ENCODE peak calls at places on chromosomes 11 and 22, in four cellular contexts. V is anterior cingulate cortex; I is CD8-positive, alpha-beta memory T cell; N is Peyer's patch. S is an unnamed sample.

GRCh38 chr22:45312856-45313255 is 3.1 kb downstream of the FAM118A start:
- DNase-seq in I (no peak), N (no peak), V (no peak), S (no peak)

GRCh38 chr11:126359431-126360048 is 4.1 kb downstream of the ST3GAL4 start:
- DNase-seq in V (peak), I (peak), N (peak), S (no peak)

GRCh38 chr11:109606256-109606655 is 184.3 kb downstream of the C11orf87 start:
- DNase-seq in V (no peak), I (no peak), N (no peak), S (no peak)

GRCh38 chr11:115112779-115113178 is 391.4 kb downstream of the CADM1 start:
- DNase-seq in I (no peak), V (no peak), N (no peak), S (no peak)

GRCh38 chr11:111585371-111585770 is 16.9 kb upstream of the SIK2 start:
- DNase-seq in I (no peak), V (no peak), N (no peak), S (no peak)

GRCh38 chr11:23494981-23495380 is 634.7 kb upstream of the CCDC179 start:
- DNase-seq in V (no peak), I (no peak), N (no peak), S (no peak)

GRCh38 chr22:23497016-23497885 is 82.8 kb downstream of the IGLL1 start:
- DNase-seq in V (no peak), I (no peak), N (no peak), S (no peak)

GRCh38 chr11:64121637-64122410 is 44.1 kb downstream of the MACROD1 start:
- DNase-seq in V (no peak), I (no peak), N (no peak), S (no peak)

GRCh38 chr11:33655842-33656600 is 44.6 kb downstream of the C11orf91 start:
- DNase-seq in I (no peak), N (no peak), V (no peak), S (no peak)

GRCh38 chr11:12143461-12144258 is 33.3 kb downstream of the MICAL2 start:
- DNase-seq in V (no peak), N (peak), I (no peak), S (no peak)

GRCh38 chr22:37449281-37449680 is 22.0 kb upstream of the ELFN2 start:
- DNase-seq in N (no peak), V (no peak), I (no peak), S (no peak)

GRCh38 chr22:35705141-35705540 is 12.5 kb upstream of the APOL5 start:
- DNase-seq in I (no peak), N (no peak), V (no peak), S (no peak)

GRCh38 chr11:35099278-35100018 is 39.5 kb upstream of the CD44 start:
- DNase-seq in I (no peak), V (no peak), N (no peak), S (no peak)

GRCh38 chr11:60125962-60126585 is 37.6 kb downstream of the MS4A2 start:
- DNase-seq in N (no peak), V (no peak), I (no peak), S (no peak)

GRCh38 chr22:24433868-24434471 is 6.6 kb downstream of the ADORA2A start:
- DNase-seq in V (no peak), N (peak), I (no peak), S (no peak)

GRCh38 chr22:37169412-37169811 is 18.6 kb downstream of the C1QTNF6 start:
- DNase-seq in I (no peak), N (peak), V (no peak), S (no peak)

GRCh38 chr22:16783930-16784354 is 41.3 kb downstream of the XKR3 start:
- DNase-seq in V (no peak), N (no peak), I (no peak), S (no peak)

GRCh38 chr11:31437742-31438435 is 68.2 kb downstream of the DNAJC24 start:
- DNase-seq in I (no peak), V (no peak), N (no peak), S (no peak)

GRCh38 chr11:125426818-125427528 is 69.1 kb downstream of the FEZ1 start:
- DNase-seq in N (no peak), V (no peak), I (no peak), S (no peak)

GRCh38 chr11:122697636-122698167 is 42.2 kb downstream of the UBASH3B start:
- DNase-seq in I (peak), N (peak), V (no peak), S (peak)

GRCh38 chr11:69257134-69257533 is 36.8 kb upstream of the MYEOV start:
- DNase-seq in I (no peak), V (no peak), N (no peak), S (no peak)

S was measured in stimulated activated naive CD4-positive, alpha-beta T cell.